ENCODE peak calls at places on chromosomes 13 and 19, in six cellular contexts. L is uterus; Z is GM04504; E is activated CD8-positive, alpha-beta memory T cell treated with anti-CD3 and anti-CD28 coated beads, Interleukin-2, amount 50 U/mL, for 4 hours; R is activated T-helper 2 cell treated with anti-CD3 and anti-CD28 coated beads, Interferon-gamma antibody, Interleukin-2, Interleukin-4, amounts not matched to agents 10 μg/mL and 5 μg/mL and 100 μg/mL, durations not matched to agents 14 hours and 24 hours and 36 hours; A is sciatic nerve. H is an unnamed sample.

GRCh38 chr19:46904114-46905060 is 43.6 kb downstream of the ARHGAP35 start:
- DNase-seq in Z (peak), R (no peak), E (no peak), A (no peak), L (peak), H (no peak)

GRCh38 chr19:1171755-1172352 is 2.2 kb downstream of the SBNO2 start:
- DNase-seq in A (no peak), E (no peak), Z (no peak), L (no peak), R (no peak), H (no peak)

GRCh38 chr13:51769455-51770127 is 34.4 kb downstream of the DHRS12 start:
- DNase-seq in A (no peak), R (no peak), L (peak), Z (no peak), E (no peak), H (no peak)

GRCh38 chr13:66513728-66514127 is 716.4 kb downstream of the PCDH9 start:
- DNase-seq in Z (no peak), R (no peak), E (no peak), A (no peak), L (no peak), H (no peak)

GRCh38 chr13:64417609-64418008 is 2812.5 kb downstream of the PCDH9 start:
- DNase-seq in R (no peak), A (no peak), E (no peak), L (no peak), Z (no peak), H (no peak)

GRCh38 chr13:32267836-32268439 is 47.2 kb downstream of the ZAR1L start:
- DNase-seq in R (no peak), Z (no peak), L (no peak), A (no peak), E (peak), H (peak)

GRCh38 chr19:53076984-53077383 is 26.2 kb downstream of the ZNF160 start:
- DNase-seq in R (no peak), A (no peak), L (peak), E (no peak), Z (no peak), H (no peak)

GRCh38 chr13:23645851-23646250 is 75.6 kb downstream of the TNFRSF19 start:
- DNase-seq in R (no peak), L (no peak), Z (no peak), A (no peak), E (no peak), H (no peak)

GRCh38 chr13:72726721-72727416 is 560 bp downstream of the MZT1 start:
- DNase-seq in L (no peak), Z (no peak), R (no peak), A (peak), E (peak), H (peak)

GRCh38 chr19:54439174-54439851 is 9.7 kb upstream of the LENG8 start:
- DNase-seq in Z (no peak), E (no peak), A (no peak), R (no peak), L (no peak), H (no peak)

GRCh38 chr19:34502582-34503545 is 21.3 kb downstream of the WTIP start:
- DNase-seq in R (no peak), E (peak), A (no peak), L (no peak), Z (no peak), H (no peak)

GRCh38 chr13:50450279-50450678 is 393.2 kb downstream of the DLEU7 start:
- DNase-seq in Z (no peak), A (no peak), E (no peak), L (no peak), R (no peak), H (no peak)

GRCh38 chr13:28408235-28408848 is 86.6 kb downstream of the FLT1 start:
- DNase-seq in R (no peak), A (no peak), Z (no peak), E (no peak), L (peak), H (no peak)

GRCh38 chr19:41871573-41872383 is 5.3 kb upstream of the CD79A start:
- DNase-seq in A (no peak), L (no peak), R (peak), E (peak), Z (no peak), H (peak)

GRCh38 chr13:98751397-98752110 is 918 bp downstream of the SLC15A1 start:
- DNase-seq in A (no peak), E (no peak), Z (no peak), L (no peak), R (no peak), H (no peak)

GRCh38 chr13:46057251-46058015 is 4.9 kb upstream of the ZC3H13 start:
- DNase-seq in R (no peak), L (no peak), A (no peak), Z (no peak), E (no peak), H (no peak)

GRCh38 chr13:38180100-38180499 is 169.6 kb upstream of the UFM1 start:
- DNase-seq in Z (peak), E (no peak), R (no peak), L (no peak), A (no peak), H (no peak)

GRCh38 chr19:14167594-14168138 is 31.3 kb upstream of the ASF1B start:
- DNase-seq in L (no peak), E (no peak), A (no peak), Z (no peak), R (no peak), H (no peak)

GRCh38 chr13:77390391-77390790 is 63.5 kb upstream of the MYCBP2 start:
- DNase-seq in A (no peak), L (no peak), E (no peak), R (no peak), Z (peak), H (no peak)

GRCh38 chr13:102721800-102722231 is 27.0 kb upstream of the METTL21C start:
- DNase-seq in A (no peak), Z (peak), R (no peak), E (no peak), L (no peak), H (no peak)

GRCh38 chr19:55484571-55485438 is at the start of gene NAT14:
- DNase-seq in A (no peak), Z (no peak), E (peak), R (peak), L (peak), H (peak)

GRCh38 chr13:36261976-36262375 is 35.6 kb downstream of the CCDC169 start:
- DNase-seq in L (no peak), E (no peak), Z (no peak), R (no peak), A (no peak), H (no peak)

GRCh38 chr13:25384747-25385270 is 13.0 kb downstream of the ATP8A2 start:
- DNase-seq in R (no peak), L (no peak), E (no peak), Z (no peak), A (no peak), H (no peak)

GRCh38 chr13:99721606-99722384 is 220.5 kb downstream of the TM9SF2 start:
- DNase-seq in L (no peak), A (no peak), R (no peak), Z (no peak), E (no peak), H (no peak)

GRCh38 chr19:42601811-42602443 is 7.2 kb upstream of the CEACAM8 start:
- DNase-seq in A (no peak), R (peak), L (no peak), Z (peak), E (no peak), H (no peak)

GRCh38 chr13:106275441-106276032 is 259.9 kb downstream of the EFNB2 start:
- DNase-seq in A (no peak), E (no peak), Z (no peak), R (no peak), L (no peak), H (no peak)

GRCh38 chr19:13646758-13647157 is 117.6 kb upstream of the MRI1 start:
- DNase-seq in E (no peak), L (no peak), R (no peak), Z (no peak), A (no peak), H (no peak)

GRCh38 chr19:11373166-11373884 is 1.1 kb upstream of the SWSAP1 start:
- DNase-seq in Z (no peak), L (no peak), A (no peak), E (no peak), R (no peak), H (no peak)

GRCh38 chr13:44271915-44272341 is 101.7 kb upstream of the SERP2 start:
- DNase-seq in A (no peak), R (no peak), Z (no peak), L (peak), E (no peak), H (no peak)

GRCh38 chr19:10088949-10089554 is 2.9 kb downstream of the SHFL start:
- DNase-seq in E (no peak), Z (no peak), A (no peak), L (no peak), R (no peak), H (no peak)

GRCh38 chr13:102020611-102021216 is 381.1 kb downstream of the FGF14 start:
- DNase-seq in Z (no peak), R (no peak), E (no peak), A (no peak), L (no peak), H (no peak)

GRCh38 chr13:28611021-28611420 is 47.9 kb upstream of the POMP start:
- DNase-seq in Z (no peak), E (no peak), L (no peak), A (no peak), R (no peak), H (no peak)